ENCODE peak calls at places on chromosome 10, in eight cellular contexts. One of them, this sample, is unnamed.

GRCh38 chr10:78706986-78707500 is 361.7 kb upstream of the ZMIZ1 start:
- DNase-seq in CD8-positive, alpha-beta T cell: no peak
- DNase-seq in K562: no peak
- DNase-seq in stomach: no peak
- DNase-seq in HCT116: no peak
- DNase-seq in kidney: no peak
- DNase-seq in foreskin keratinocyte: no peak
- DNase-seq in PC-9: no peak
- DNase-seq in this sample: no peak

GRCh38 chr10:101444058-101444457 is 90.1 kb downstream of the BTRC start:
- DNase-seq in CD8-positive, alpha-beta T cell: no peak
- DNase-seq in K562: no peak
- DNase-seq in stomach: no peak
- DNase-seq in HCT116: no peak
- DNase-seq in kidney: no peak
- DNase-seq in foreskin keratinocyte: peak; percentile 17
- DNase-seq in PC-9: no peak
- DNase-seq in this sample: no peak

GRCh38 chr10:48274636-48275035 is at the start of gene FRMPD2:
- DNase-seq in CD8-positive, alpha-beta T cell: no peak
- DNase-seq in K562: no peak
- DNase-seq in stomach: no peak
- DNase-seq in HCT116: no peak
- DNase-seq in kidney: no peak
- DNase-seq in foreskin keratinocyte: no peak
- DNase-seq in PC-9: no peak
- DNase-seq in this sample: no peak

GRCh38 chr10:83886871-83887270 is 252.4 kb upstream of the GHITM start:
- DNase-seq in CD8-positive, alpha-beta T cell: no peak
- DNase-seq in K562: no peak
- DNase-seq in stomach: no peak
- DNase-seq in HCT116: no peak
- DNase-seq in kidney: no peak
- DNase-seq in foreskin keratinocyte: no peak
- DNase-seq in PC-9: no peak
- DNase-seq in this sample: no peak

GRCh38 chr10:124259139-124259825 is 159.4 kb downstream of the OAT start:
- DNase-seq in CD8-positive, alpha-beta T cell: no peak
- DNase-seq in K562: no peak
- DNase-seq in stomach: no peak
- DNase-seq in HCT116: peak; percentile 21
- DNase-seq in kidney: no peak
- DNase-seq in foreskin keratinocyte: no peak
- DNase-seq in PC-9: no peak
- DNase-seq in this sample: no peak

GRCh38 chr10:35470535-35470934 is 134.2 kb downstream of the CCNY start:
- DNase-seq in CD8-positive, alpha-beta T cell: no peak
- DNase-seq in K562: no peak
- DNase-seq in stomach: no peak
- DNase-seq in HCT116: no peak
- DNase-seq in kidney: no peak
- DNase-seq in foreskin keratinocyte: no peak
- DNase-seq in PC-9: no peak
- DNase-seq in this sample: no peak

GRCh38 chr10:112778579-112778978 is 171.5 kb upstream of the TCF7L2 start:
- DNase-seq in CD8-positive, alpha-beta T cell: no peak
- DNase-seq in K562: no peak
- DNase-seq in stomach: no peak
- DNase-seq in HCT116: no peak
- DNase-seq in kidney: no peak
- DNase-seq in foreskin keratinocyte: peak; percentile 21
- DNase-seq in PC-9: peak; percentile 87
- DNase-seq in this sample: no peak

GRCh38 chr10:89540550-89540949 is 5.2 kb upstream of the SLC16A12 start:
- DNase-seq in CD8-positive, alpha-beta T cell: no peak
- DNase-seq in K562: no peak
- DNase-seq in stomach: no peak
- DNase-seq in HCT116: no peak
- DNase-seq in kidney: no peak
- DNase-seq in foreskin keratinocyte: no peak
- DNase-seq in PC-9: no peak
- DNase-seq in this sample: peak; percentile 56

GRCh38 chr10:102408728-102409603 is 9.6 kb downstream of the PSD start:
- DNase-seq in CD8-positive, alpha-beta T cell: peak; percentile 58
- DNase-seq in K562: peak; percentile 84
- DNase-seq in stomach: no peak
- DNase-seq in HCT116: no peak
- DNase-seq in kidney: peak; percentile 90
- DNase-seq in foreskin keratinocyte: no peak
- DNase-seq in PC-9: no peak
- DNase-seq in this sample: no peak

GRCh38 chr10:57420881-57421280 is 846.8 kb downstream of the IPMK start:
- DNase-seq in CD8-positive, alpha-beta T cell: no peak
- DNase-seq in K562: no peak
- DNase-seq in stomach: no peak
- DNase-seq in HCT116: no peak
- DNase-seq in kidney: no peak
- DNase-seq in foreskin keratinocyte: no peak
- DNase-seq in PC-9: no peak
- DNase-seq in this sample: no peak

GRCh38 chr10:106836923-106837322 is 327.6 kb downstream of the SORCS1 start:
- DNase-seq in CD8-positive, alpha-beta T cell: no peak
- DNase-seq in K562: no peak
- DNase-seq in stomach: no peak
- DNase-seq in HCT116: no peak
- DNase-seq in kidney: no peak
- DNase-seq in foreskin keratinocyte: no peak
- DNase-seq in PC-9: no peak
- DNase-seq in this sample: no peak

GRCh38 chr10:75211007-75211735 is 575 bp downstream of the VDAC2 start:
- DNase-seq in CD8-positive, alpha-beta T cell: no peak
- DNase-seq in K562: peak; percentile 37
- DNase-seq in stomach: peak; percentile 42
- DNase-seq in HCT116: no peak
- DNase-seq in kidney: no peak
- DNase-seq in foreskin keratinocyte: peak; percentile 69
- DNase-seq in PC-9: peak; percentile 59
- DNase-seq in this sample: peak; percentile 52

GRCh38 chr10:17009228-17009700 is 120.3 kb downstream of the CUBN start:
- DNase-seq in CD8-positive, alpha-beta T cell: no peak
- DNase-seq in K562: no peak
- DNase-seq in stomach: no peak
- DNase-seq in HCT116: no peak
- DNase-seq in kidney: no peak
- DNase-seq in foreskin keratinocyte: peak; percentile 57
- DNase-seq in PC-9: no peak
- DNase-seq in this sample: no peak

DNA sequence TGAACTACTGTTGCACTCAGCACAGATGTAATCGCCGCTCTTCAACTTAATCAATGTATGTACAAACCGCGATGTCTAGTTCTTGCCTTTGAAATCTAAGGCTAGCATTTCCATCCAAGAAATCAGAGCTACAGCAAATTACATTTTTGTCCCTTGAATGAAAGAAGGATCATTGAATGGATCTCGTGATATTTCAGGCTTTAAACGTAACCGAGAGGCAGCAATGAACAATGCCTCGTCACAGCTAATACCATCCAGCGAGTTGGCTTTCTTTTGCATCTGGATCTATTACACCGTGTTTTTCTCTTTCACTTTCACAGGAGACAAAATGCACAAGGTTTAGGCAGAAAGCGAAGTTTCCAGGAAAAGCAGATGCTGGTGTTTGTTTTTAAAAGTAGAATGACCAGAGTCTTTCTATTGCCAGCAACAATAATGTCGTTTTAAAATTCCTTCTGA is 5.5 kb downstream of the SKIDA1 start:
- DNase-seq in CD8-positive, alpha-beta T cell: no peak
- DNase-seq in K562: no peak
- DNase-seq in stomach: no peak
- DNase-seq in HCT116: no peak
- DNase-seq in kidney: no peak
- DNase-seq in foreskin keratinocyte: peak; percentile 58
- DNase-seq in PC-9: no peak
- DNase-seq in this sample: no peak
- H3K27ac ChIP-seq in CD8-positive, alpha-beta T cell: no peak overlapping the region
- H3K27ac ChIP-seq in K562: no peak overlapping the region
- H3K27ac ChIP-seq in stomach: peak overlapping the region; percentile 68
- H3K27ac ChIP-seq in HCT116: no peak overlapping the region
- H3K27ac ChIP-seq in kidney: peak overlapping the region; percentile 73
- H3K27ac ChIP-seq in foreskin keratinocyte: peak overlapping the region; percentile 72
- H3K27ac ChIP-seq in PC-9: peak overlapping the region; percentile 23
- H3K27ac ChIP-seq in this sample: no peak overlapping the region

GRCh38 chr10:14878266-14879054 is at the start of gene SUV39H2:
- DNase-seq in CD8-positive, alpha-beta T cell: peak; percentile 89
- DNase-seq in K562: peak; percentile 96
- DNase-seq in stomach: peak; percentile 97
- DNase-seq in HCT116: peak; percentile 80
- DNase-seq in kidney: peak; percentile 98
- DNase-seq in foreskin keratinocyte: peak; percentile 83
- DNase-seq in PC-9: peak; percentile 76
- DNase-seq in this sample: peak; percentile 99
- TF ChIP-seq CTCF in CD8-positive, alpha-beta T cell: no peak
- TF ChIP-seq CTCF in K562: no peak
- TF ChIP-seq CTCF in stomach: no peak
- TF ChIP-seq CTCF in HCT116: no peak
- TF ChIP-seq CTCF in kidney: peak; percentile 19
- TF ChIP-seq CTCF in foreskin keratinocyte: peak; percentile 27
- TF ChIP-seq CTCF in PC-9: no peak
- TF ChIP-seq CTCF in this sample: no peak

GRCh38 chr10:132493756-132494290 is 43.8 kb upstream of the INPP5A start:
- DNase-seq in CD8-positive, alpha-beta T cell: no peak
- DNase-seq in K562: no peak
- DNase-seq in stomach: no peak
- DNase-seq in HCT116: no peak
- DNase-seq in kidney: no peak
- DNase-seq in foreskin keratinocyte: no peak
- DNase-seq in PC-9: no peak
- DNase-seq in this sample: no peak

GRCh38 chr10:132495231-132495630 is 42.4 kb upstream of the INPP5A start:
- DNase-seq in CD8-positive, alpha-beta T cell: no peak
- DNase-seq in K562: no peak
- DNase-seq in stomach: no peak
- DNase-seq in HCT116: no peak
- DNase-seq in kidney: no peak
- DNase-seq in foreskin keratinocyte: no peak
- DNase-seq in PC-9: no peak
- DNase-seq in this sample: no peak

GRCh38 chr10:132494831-132495230 is 42.8 kb upstream of the INPP5A start:
- DNase-seq in CD8-positive, alpha-beta T cell: no peak
- DNase-seq in K562: no peak
- DNase-seq in stomach: no peak
- DNase-seq in HCT116: no peak
- DNase-seq in kidney: no peak
- DNase-seq in foreskin keratinocyte: no peak
- DNase-seq in PC-9: no peak
- DNase-seq in this sample: no peak

GRCh38 chr10:132492323-132493035 is 45.1 kb upstream of the INPP5A start:
- DNase-seq in CD8-positive, alpha-beta T cell: no peak
- DNase-seq in K562: no peak
- DNase-seq in stomach: no peak
- DNase-seq in HCT116: no peak
- DNase-seq in kidney: peak; percentile 89
- DNase-seq in foreskin keratinocyte: no peak
- DNase-seq in PC-9: no peak
- DNase-seq in this sample: no peak

DNA sequence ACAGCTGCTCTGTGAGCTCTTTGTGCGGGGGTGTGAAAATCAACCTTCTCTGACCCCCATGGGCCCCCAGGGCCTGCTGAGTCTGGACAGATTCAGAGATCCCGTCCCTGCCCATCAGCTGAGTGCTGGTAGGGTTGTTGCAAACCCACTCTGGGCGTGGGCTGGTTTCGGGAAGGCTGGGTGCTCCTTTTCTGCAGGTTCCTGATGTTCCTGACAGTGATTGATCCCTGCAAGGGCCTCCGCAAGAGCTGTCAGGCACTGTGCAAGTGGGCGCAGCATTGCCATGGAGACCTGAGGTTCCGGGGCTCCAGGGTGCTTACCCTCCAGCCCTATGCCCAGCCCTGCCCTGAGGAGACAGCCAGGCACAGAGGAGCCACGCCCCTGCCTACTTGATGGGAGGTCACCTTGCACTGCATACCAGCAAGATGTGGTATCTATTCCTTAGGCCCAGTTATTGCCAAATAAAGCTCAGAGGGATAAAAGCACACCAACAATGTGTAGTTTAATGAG is 44.3 kb upstream of the INPP5A start:
- DNase-seq in CD8-positive, alpha-beta T cell: no peak
- DNase-seq in K562: no peak
- DNase-seq in stomach: no peak
- DNase-seq in HCT116: no peak
- DNase-seq in kidney: no peak
- DNase-seq in foreskin keratinocyte: no peak
- DNase-seq in PC-9: peak; percentile 43
- DNase-seq in this sample: no peak
- H3K27ac ChIP-seq in CD8-positive, alpha-beta T cell: no peak overlapping the region
- H3K27ac ChIP-seq in K562: no peak overlapping the region
- H3K27ac ChIP-seq in stomach: no peak overlapping the region
- H3K27ac ChIP-seq in HCT116: no peak overlapping the region
- H3K27ac ChIP-seq in kidney: no peak overlapping the region
- H3K27ac ChIP-seq in foreskin keratinocyte: no peak overlapping the region
- H3K27ac ChIP-seq in PC-9: no peak overlapping the region
- H3K27ac ChIP-seq in this sample: no peak overlapping the region

DNA sequence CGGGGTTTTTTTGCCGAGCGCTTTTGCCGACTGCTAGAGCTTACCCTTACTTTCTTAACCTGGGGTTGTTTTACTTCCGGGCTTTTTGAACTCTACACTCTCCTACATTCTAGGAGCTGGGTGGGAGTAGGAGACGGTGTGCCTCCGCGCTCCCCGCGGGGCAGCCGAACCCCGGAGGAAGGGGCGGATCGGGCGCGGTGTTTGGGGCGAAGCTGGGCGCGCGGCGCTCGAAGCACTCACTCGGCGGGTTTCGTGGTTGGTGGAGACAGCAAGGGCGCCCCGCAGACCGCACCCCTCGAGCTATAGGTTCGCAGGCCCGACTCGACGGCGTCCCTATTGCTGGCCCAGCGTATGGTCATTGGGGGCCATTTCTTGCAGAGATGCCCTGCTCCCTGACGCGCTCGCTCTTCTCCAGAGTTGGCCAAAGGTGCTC is 245 bp downstream of the ZNF518A start:
- DNase-seq in CD8-positive, alpha-beta T cell: peak; percentile 62
- DNase-seq in K562: peak; percentile 69
- DNase-seq in stomach: peak; percentile 71
- DNase-seq in HCT116: no peak
- DNase-seq in kidney: peak; percentile 88
- DNase-seq in foreskin keratinocyte: no peak
- DNase-seq in PC-9: peak; percentile 47
- DNase-seq in this sample: peak; percentile 78
- TF ChIP-seq CTCF in CD8-positive, alpha-beta T cell: no peak
- TF ChIP-seq CTCF in K562: no peak
- TF ChIP-seq CTCF in stomach: no peak
- TF ChIP-seq CTCF in HCT116: peak; percentile 8
- TF ChIP-seq CTCF in kidney: no peak
- TF ChIP-seq CTCF in foreskin keratinocyte: peak; percentile 7
- TF ChIP-seq CTCF in PC-9: no peak
- TF ChIP-seq CTCF in this sample: no peak

GRCh38 chr10:12914111-12914510 is 87.4 kb downstream of the CCDC3 start:
- DNase-seq in CD8-positive, alpha-beta T cell: no peak
- DNase-seq in K562: no peak
- DNase-seq in stomach: no peak
- DNase-seq in HCT116: no peak
- DNase-seq in kidney: no peak
- DNase-seq in foreskin keratinocyte: peak; percentile 18
- DNase-seq in PC-9: no peak
- DNase-seq in this sample: no peak
- H3K27ac ChIP-seq in CD8-positive, alpha-beta T cell: no peak overlapping the region
- H3K27ac ChIP-seq in K562: no peak overlapping the region
- H3K27ac ChIP-seq in stomach: no peak overlapping the region
- H3K27ac ChIP-seq in HCT116: no peak overlapping the region
- H3K27ac ChIP-seq in kidney: no peak overlapping the region
- H3K27ac ChIP-seq in foreskin keratinocyte: no peak overlapping the region
- H3K27ac ChIP-seq in PC-9: no peak overlapping the region
- H3K27ac ChIP-seq in this sample: no peak overlapping the region